ENCODE peak calls at places on chromosomes 1 and 21, in six cellular contexts. L is fibroblast of lung, T is RWPE1, F is right lobe of liver, V is IMR-90, J is neural progenitor cell. D is an unnamed sample.

GRCh38 chr1:9942399-9942938 is 722 bp downstream of the LZIC start:
- DNase-seq in F (no peak), T (peak; percentile 60), L (peak; percentile 70), V (peak; percentile 72), J (peak; percentile 61), D (peak; percentile 56)

GRCh38 chr1:189708674-189709073 is 769.0 kb downstream of the BRINP3 start:
- DNase-seq in L (peak; percentile 19), J (peak; percentile 51), T (no peak), V (peak; percentile 25), F (no peak), D (no peak)

GRCh38 chr21:14737922-14738321 is 191.8 kb upstream of the SAMSN1 start:
- DNase-seq in F (no peak), J (peak; percentile 44), T (peak; percentile 23), L (peak; percentile 19), V (peak; percentile 8), D (peak; percentile 52)

GRCh38 chr21:38310619-38311018 is 53.8 kb downstream of the KCNJ15 start:
- DNase-seq in T (no peak), L (peak; percentile 71), J (no peak), F (no peak), V (peak; percentile 49), D (no peak)

GRCh38 chr1:181486098-181486420 is 2.7 kb downstream of the CACNA1E start:
- DNase-seq in V (no peak), J (no peak), F (no peak), L (no peak), T (no peak), D (no peak)

GRCh38 chr1:198529414-198529813 is 11.1 kb downstream of the ATP6V1G3 start:
- DNase-seq in F (no peak), T (no peak), V (peak; percentile 81), J (no peak), L (peak; percentile 93), D (peak; percentile 39)

GRCh38 chr21:26941436-26941835 is 25.5 kb downstream of the ADAMTS5 start:
- DNase-seq in V (peak; percentile 63), F (no peak), T (no peak), J (no peak), L (no peak), D (no peak)

GRCh38 chr1:70627910-70628309 is 216.8 kb downstream of the CTH start:
- DNase-seq in V (no peak), J (no peak), L (no peak), T (no peak), F (no peak), D (no peak)

GRCh38 chr1:21868482-21868881 is 56.4 kb downstream of the LDLRAD2 start:
- DNase-seq in V (no peak), F (no peak), T (no peak), L (no peak), J (no peak), D (no peak)

DNA sequence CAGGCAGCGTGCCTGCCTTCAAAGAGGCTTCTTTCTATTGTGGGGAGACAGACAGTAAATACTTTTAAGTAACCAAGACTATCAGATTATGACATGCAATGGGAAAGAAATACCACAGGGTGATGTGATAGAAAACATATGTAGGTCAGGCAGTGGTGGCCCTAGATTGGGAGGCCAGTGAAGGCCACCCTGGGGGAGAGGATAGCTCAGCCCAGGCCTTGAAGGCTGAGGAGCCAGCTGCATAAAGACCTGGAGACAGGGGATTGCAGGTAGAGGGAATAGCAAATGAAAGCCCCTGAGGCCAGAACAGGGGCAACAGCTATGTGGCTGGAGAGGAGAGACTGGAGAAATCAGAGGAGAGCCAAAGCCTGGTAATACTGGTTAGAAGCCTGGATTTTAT is 4.0 kb downstream of the SOX13 start:
- DNase-seq in T (no peak), F (no peak), V (no peak), L (no peak), J (no peak), D (no peak)
- H3K27ac ChIP-seq in T (peak overlapping the region; percentile 51), F (no peak overlapping the region), V (no peak overlapping the region), L (no peak overlapping the region), J (no peak overlapping the region), D (no peak overlapping the region)

DNA sequence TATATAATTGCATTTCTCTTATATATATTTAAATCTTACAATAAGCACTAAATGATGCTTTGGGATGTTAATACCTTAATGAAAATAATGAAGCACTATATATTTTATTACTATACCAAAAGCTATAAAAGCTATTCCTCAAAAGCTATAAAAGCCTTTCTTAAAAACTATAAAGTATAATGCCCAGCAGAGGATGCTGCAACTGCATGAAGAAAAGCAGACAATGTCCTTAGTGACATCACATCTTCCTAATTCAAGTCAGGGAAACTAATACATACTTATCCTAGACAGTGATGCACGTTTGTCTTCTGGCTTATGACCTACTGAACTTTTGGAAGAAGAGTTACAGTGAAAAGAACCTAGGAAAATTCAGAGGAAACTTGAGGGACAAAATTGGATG is 13.6 kb upstream of the C1orf185 start:
- DNase-seq in V (no peak), J (no peak), T (peak; percentile 13), F (no peak), L (peak; percentile 9), D (peak; percentile 11)
- TF ChIP-seq CTCF in V (peak; percentile 17), J (no peak), T (peak; percentile 26), F (peak; percentile 4), L (peak; percentile 21), D (peak; percentile 33)

GRCh38 chr1:109640285-109640865 is 15.5 kb upstream of the GSTM4 start:
- DNase-seq in T (peak; percentile 50), V (peak; percentile 55), F (peak; percentile 87), J (peak; percentile 79), L (peak; percentile 66), D (peak; percentile 74)
- H3K27ac ChIP-seq in T (no peak overlapping the region), V (no peak overlapping the region), F (no peak overlapping the region), J (no peak overlapping the region), L (no peak overlapping the region), D (no peak overlapping the region)

DNA sequence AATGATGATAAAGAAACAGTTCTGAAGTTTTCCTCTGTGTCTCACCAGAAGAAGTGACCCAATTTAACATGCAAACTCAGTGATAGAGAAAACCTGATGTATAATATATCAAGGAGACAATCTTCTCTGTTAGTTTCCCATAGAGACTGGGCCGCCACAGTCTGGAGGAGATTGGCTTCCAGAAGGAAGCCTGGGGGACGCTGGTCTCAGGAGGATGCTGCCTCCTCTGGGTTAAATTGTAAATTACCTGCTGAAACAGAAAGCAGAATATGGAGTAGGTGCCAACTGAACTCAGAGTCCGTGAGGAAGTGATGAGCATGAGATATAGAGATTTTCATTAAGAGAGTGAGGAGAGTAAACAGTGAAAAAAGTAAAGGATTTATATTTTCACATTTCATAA is 15.8 kb downstream of the OR14I1 start:
- DNase-seq in J (no peak), T (no peak), L (no peak), V (no peak), F (no peak), D (no peak)
- TF ChIP-seq CTCF in J (no peak), T (no peak), L (no peak), V (no peak), F (peak; percentile 16), D (no peak)

GRCh38 chr1:30798954-30799491 is 41.4 kb upstream of the LAPTM5 start:
- DNase-seq in J (no peak), F (no peak), T (no peak), L (no peak), V (no peak), D (no peak)
- H3K27ac ChIP-seq in J (no peak overlapping the region), F (peak overlapping the region; percentile 8), T (peak overlapping the region; percentile 46), L (no peak overlapping the region), V (no peak overlapping the region), D (no peak overlapping the region)

D was measured in brain microvascular endothelial cell.